ENCODE peak calls at places on chromosomes 16 and 17, in five cellular contexts. I, X, O, B and W are unnamed samples.

GRCh38 chr17:48642843-48643696 is 16.9 kb upstream of the HOXB9 start:
- DNase-seq in I (no peak), X (no peak), O (no peak), B (no peak), W (peak; percentile 9)

GRCh38 chr17:55433629-55434422 is 12.2 kb upstream of the MMD start:
- DNase-seq in I (peak; percentile 96), X (no peak), O (peak; percentile 30), B (no peak), W (no peak)

GRCh38 chr16:86523166-86523740 is 12.9 kb downstream of the FOXF1 start:
- DNase-seq in I (no peak), X (no peak), O (no peak), B (no peak), W (no peak)

GRCh38 chr16:49874613-49875237 is 18.8 kb upstream of the ZNF423 start:
- DNase-seq in I (no peak), X (no peak), O (no peak), B (no peak), W (no peak)

GRCh38 chr17:59435238-59435637 is 103.8 kb downstream of the YPEL2 start:
- DNase-seq in I (peak; percentile 70), X (no peak), O (no peak), B (no peak), W (no peak)

GRCh38 chr17:74840500-74840899 is 19.2 kb downstream of the GRIN2C start:
- DNase-seq in I (no peak), X (no peak), O (no peak), B (no peak), W (no peak)

GRCh38 chr17:32546031-32546444 is 59.2 kb downstream of the CDK5R1 start:
- DNase-seq in I (no peak), X (no peak), O (no peak), B (peak; percentile 64), W (no peak)

GRCh38 chr17:40110457-40110856 is 10.1 kb upstream of the NR1D1 start:
- DNase-seq in I (no peak), X (no peak), O (no peak), B (peak; percentile 76), W (no peak)

GRCh38 chr17:53217311-53217710 is 605.4 kb upstream of the KIF2B start:
- DNase-seq in I (no peak), X (no peak), O (no peak), B (no peak), W (no peak)

GRCh38 chr16:66894948-66895696 is 14.8 kb downstream of the PDP2 start:
- DNase-seq in I (peak; percentile 76), X (no peak), O (peak; percentile 72), B (peak; percentile 76), W (peak; percentile 72)

GRCh38 chr17:41322264-41322902 is 6.9 kb upstream of the KRTAP17-1 start:
- DNase-seq in I (peak; percentile 79), X (no peak), O (no peak), B (peak; percentile 50), W (peak; percentile 54)

GRCh38 chr16:85129846-85130706 is 17.8 kb upstream of the CIBAR2 start:
- DNase-seq in I (peak; percentile 68), X (no peak), O (no peak), B (no peak), W (no peak)

GRCh38 chr16:22318690-22319358 is 21.6 kb downstream of the POLR3E start:
- DNase-seq in I (peak; percentile 22), X (no peak), O (no peak), B (peak; percentile 54), W (peak; percentile 57)

GRCh38 chr17:58516644-58517377 is 2.4 kb upstream of the MTMR4 start:
- DNase-seq in I (no peak), X (no peak), O (no peak), B (no peak), W (no peak)

GRCh38 chr17:40015005-40015997 is at the start of gene CSF3:
- DNase-seq in I (no peak), X (no peak), O (peak; percentile 72), B (peak; percentile 19), W (no peak)

GRCh38 chr17:4340914-4341615 is 25.4 kb downstream of the UBE2G1 start:
- DNase-seq in I (peak; percentile 55), X (no peak), O (no peak), B (no peak), W (peak; percentile 35)

DNA sequence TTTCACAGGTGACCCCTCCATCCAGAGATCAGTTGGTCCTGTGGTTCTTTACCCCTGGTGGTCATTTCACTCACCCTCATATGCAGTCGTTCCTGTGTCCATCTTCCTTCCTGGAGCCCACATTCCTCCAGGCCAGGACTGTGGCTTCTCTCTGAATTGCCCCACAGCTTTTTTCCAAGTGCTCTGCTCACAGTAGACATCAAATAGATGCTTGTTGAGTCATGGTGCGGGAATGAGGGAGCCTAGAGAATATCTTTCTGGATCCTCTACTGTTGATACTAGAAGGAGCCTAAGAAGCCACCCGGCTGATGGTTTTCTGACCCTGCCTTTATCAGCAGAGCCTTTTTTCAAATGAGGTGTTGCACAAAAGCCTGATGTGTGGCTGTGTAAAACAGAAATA is 10.4 kb downstream of the USB1 start:
- DNase-seq in I (peak; percentile 83), X (no peak), O (no peak), B (no peak), W (no peak)
- TF ChIP-seq CTCF in I (no peak), X (no peak), O (no peak), B (no peak), W (no peak)

DNA sequence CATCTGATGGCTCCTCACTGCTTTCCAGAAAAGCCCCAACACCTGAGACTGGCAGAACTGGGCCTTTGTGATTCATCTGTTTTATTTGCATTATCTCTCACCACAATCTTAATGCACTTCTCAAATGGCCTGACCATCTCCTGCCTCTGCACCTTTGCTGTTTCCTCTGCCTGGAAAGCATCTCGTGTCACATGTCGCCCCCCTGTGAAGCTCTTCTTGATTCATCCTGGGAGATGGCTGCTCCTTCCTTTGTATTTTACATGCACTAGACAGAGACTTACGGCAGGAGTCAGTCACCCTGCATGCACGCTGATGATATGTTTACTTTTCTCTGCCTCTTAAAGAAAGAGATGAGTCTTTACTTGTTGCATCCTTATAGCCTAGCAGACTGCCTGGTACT is 30.0 kb downstream of the HNF1B start:
- DNase-seq in I (peak; percentile 20), X (no peak), O (no peak), B (no peak), W (no peak)
- TF ChIP-seq CTCF in I (peak; percentile 22), X (no peak), O (no peak), B (no peak), W (no peak)

DNA sequence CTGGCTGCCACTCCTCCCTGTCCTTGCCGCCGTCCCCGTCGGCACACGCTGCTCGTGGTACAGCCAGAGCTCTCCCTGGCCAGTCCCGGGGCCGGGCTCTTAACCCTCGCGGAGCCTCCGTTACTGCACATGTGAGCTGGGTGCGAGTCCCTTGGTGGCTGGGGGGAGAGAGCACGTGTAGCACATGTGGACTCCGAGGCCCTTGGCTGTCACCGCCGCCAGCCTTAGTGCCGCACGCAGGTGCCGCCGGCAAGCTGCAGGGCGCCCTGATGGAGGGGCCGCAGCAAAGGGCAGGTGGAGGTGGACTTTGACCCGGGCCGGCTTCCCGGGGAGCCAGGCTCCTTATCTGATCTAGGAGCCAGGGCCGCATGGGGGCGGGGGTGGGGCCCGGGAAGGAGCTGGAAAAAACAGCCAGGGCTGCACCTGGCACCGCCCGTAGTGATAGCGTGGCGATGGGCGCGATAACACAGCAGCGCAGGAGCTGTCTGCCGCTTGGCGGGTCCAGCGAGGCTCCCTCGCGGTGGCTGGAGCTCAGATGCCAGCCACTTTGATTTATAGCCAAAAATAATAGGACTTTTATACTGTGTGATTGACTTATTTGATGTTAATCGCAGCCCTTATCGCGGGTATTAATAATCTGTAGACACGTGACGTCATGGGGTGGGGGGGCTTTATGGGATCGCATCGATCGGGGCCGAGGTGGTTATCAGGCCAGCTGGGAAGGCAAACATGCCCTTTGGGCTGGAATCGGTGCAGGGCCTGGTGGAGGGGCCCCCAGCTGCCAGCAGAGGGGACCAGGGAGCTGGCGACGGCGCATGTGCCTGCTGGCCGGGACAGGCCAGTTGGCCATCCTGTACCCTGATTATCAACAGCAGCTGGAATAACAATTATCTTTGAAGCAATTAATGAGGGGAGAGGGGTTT is 35.1 kb downstream of the ZFPM1 start:
- DNase-seq in I (no peak), X (no peak), O (no peak), B (peak; percentile 91), W (no peak)
- TF ChIP-seq CTCF in I (no peak), X (no peak), O (no peak), B (no peak), W (no peak)

GRCh38 chr16:11354733-11355574 is 9.7 kb downstream of the RMI2 start:
- DNase-seq in I (peak; percentile 92), X (no peak), O (no peak), B (no peak), W (peak; percentile 78)

GRCh38 chr16:11354407-11354732 is 9.1 kb downstream of the RMI2 start:
- DNase-seq in I (no peak), X (no peak), O (no peak), B (no peak), W (no peak)

GRCh38 chr16:11355862-11356261 is 10.6 kb downstream of the RMI2 start:
- DNase-seq in I (no peak), X (no peak), O (no peak), B (no peak), W (no peak)

GRCh38 chr16:11358531-11358930 is 13.3 kb downstream of the RMI2 start:
- DNase-seq in I (no peak), X (no peak), O (no peak), B (no peak), W (no peak)

GRCh38 chr16:11356573-11357331 is 11.5 kb downstream of the RMI2 start:
- DNase-seq in I (peak; percentile 61), X (no peak), O (peak; percentile 81), B (peak; percentile 71), W (peak; percentile 68)
- TF ChIP-seq CTCF in I (peak; percentile 77), X (peak; percentile 39), O (peak; percentile 61), B (peak; percentile 69), W (peak; percentile 56)

DNA sequence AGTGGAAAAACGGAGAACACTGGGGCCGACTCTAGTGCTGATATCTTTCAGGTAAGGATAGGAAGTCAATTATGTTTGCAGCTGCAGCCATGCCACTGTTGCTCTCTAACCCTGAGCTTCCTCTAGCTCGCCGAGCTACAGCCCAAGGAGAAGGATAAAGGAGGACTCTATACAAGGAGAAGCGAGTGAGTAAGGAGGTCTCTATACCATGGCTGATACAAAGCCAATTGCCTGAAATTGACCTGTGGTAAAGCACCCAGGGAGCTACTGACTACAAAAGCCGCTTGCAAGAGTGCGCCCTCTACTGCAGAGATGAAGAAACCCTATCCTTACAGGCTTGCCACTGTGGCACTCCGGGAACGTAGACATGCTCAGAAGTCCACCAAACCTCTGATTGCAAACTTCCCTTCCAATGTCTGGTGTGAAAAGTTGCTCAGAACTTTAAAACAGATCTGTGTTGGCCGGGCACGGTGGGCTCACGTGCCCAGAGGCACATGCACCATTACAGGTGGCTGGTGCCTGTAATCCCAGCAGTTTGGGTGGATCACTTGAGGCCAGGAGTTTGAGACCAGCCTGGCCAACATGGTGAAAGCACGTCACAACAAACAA is 10.8 kb upstream of the SLC46A1 start:
- DNase-seq in I (peak; percentile 59), X (no peak), O (peak; percentile 67), B (peak; percentile 56), W (peak; percentile 69)
- TF ChIP-seq CTCF in I (peak; percentile 69), X (no peak), O (peak; percentile 52), B (peak; percentile 70), W (peak; percentile 85)

GRCh38 chr17:47318197-47318918 is 5.4 kb upstream of the EFCAB13 start:
- DNase-seq in I (no peak), X (no peak), O (no peak), B (no peak), W (no peak)

GRCh38 chr17:47324224-47325020 is 667 bp downstream of the EFCAB13 start:
- DNase-seq in I (peak; percentile 48), X (no peak), O (peak; percentile 74), B (no peak), W (peak; percentile 62)

GRCh38 chr17:47325176-47325575 is 1.4 kb downstream of the EFCAB13 start:
- DNase-seq in I (no peak), X (no peak), O (no peak), B (no peak), W (no peak)

GRCh38 chr17:47320879-47321502 is 2.8 kb upstream of the EFCAB13 start:
- DNase-seq in I (no peak), X (no peak), O (no peak), B (no peak), W (no peak)

GRCh38 chr17:47323382-47324223 is at the start of gene EFCAB13:
- DNase-seq in I (peak; percentile 71), X (peak; percentile 83), O (peak; percentile 92), B (peak; percentile 99), W (peak; percentile 92)
- TF ChIP-seq CTCF in I (peak; percentile 9), X (peak; percentile 34), O (peak; percentile 68), B (peak; percentile 17), W (no peak)